ENCODE peak calls at places on chromosomes 3 and 15, in five cellular contexts. J, B, C, W and X are unnamed samples.

GRCh38 chr3:97515076-97515475 is 249.5 kb upstream of the ARL6 start:
- DNase-seq in J (peak; percentile 31), B (no peak), C (no peak), W (no peak), X (no peak)

GRCh38 chr3:5194801-5195509 is 7.4 kb downstream of the EDEM1 start:
- DNase-seq in J (no peak), B (no peak), C (peak; percentile 64), W (peak; percentile 62), X (no peak)

GRCh38 chr15:64774556-64775523 is 549 bp downstream of the RBPMS2 start:
- DNase-seq in J (no peak), B (no peak), C (no peak), W (peak; percentile 18), X (peak; percentile 46)

GRCh38 chr15:49137861-49138260 is 17.5 kb downstream of the COPS2 start:
- DNase-seq in J (no peak), B (no peak), C (no peak), W (no peak), X (no peak)

GRCh38 chr3:167406876-167407492 is 26.9 kb upstream of the ZBBX start:
- DNase-seq in J (peak; percentile 80), B (peak; percentile 69), C (peak; percentile 68), W (no peak), X (peak; percentile 37)

GRCh38 chr3:196471551-196471950 is 32.0 kb downstream of the RNF168 start:
- DNase-seq in J (no peak), B (no peak), C (no peak), W (no peak), X (no peak)

GRCh38 chr3:124092811-124093210 is 100.9 kb upstream of the ROPN1 start:
- DNase-seq in J (no peak), B (peak; percentile 31), C (no peak), W (no peak), X (no peak)

GRCh38 chr3:150391200-150391599 is 16.9 kb upstream of the TSC22D2 start:
- DNase-seq in J (no peak), B (no peak), C (no peak), W (no peak), X (no peak)

GRCh38 chr15:74988007-74988800 is 7.2 kb upstream of the SCAMP5 start:
- DNase-seq in J (peak; percentile 73), B (peak; percentile 74), C (no peak), W (peak; percentile 52), X (peak; percentile 46)

GRCh38 chr3:6220361-6220957 is 640.5 kb upstream of the GRM7 start:
- DNase-seq in J (no peak), B (no peak), C (no peak), W (no peak), X (no peak)